ENCODE peak calls at places on chromosomes 5 and 9, in nine cellular contexts. H is chondrocyte; N is activated CD8-positive, alpha-beta T cell treated with anti-CD3 and anti-CD28 coated beads for 36 hours; F is CD4-positive, alpha-beta T cell; K is astrocyte of the spinal cord; Y is tibial artery; Q is HFFc6; D is IMR-90; B is mucosa of descending colon. O is an unnamed sample.

GRCh38 chr5:41246376-41246775 is 33.0 kb upstream of the C6 start:
- DNase-seq in H (no peak), N (no peak), F (no peak), K (peak; percentile 93), Y (no peak), Q (peak; percentile 42), D (peak; percentile 96), B (no peak), O (no peak)

GRCh38 chr9:108180511-108180910 is 675.3 kb downstream of the ACTL7B start:
- DNase-seq in H (no peak), N (no peak), F (no peak), K (peak; percentile 5), Y (peak; percentile 24), Q (no peak), D (no peak), B (no peak), O (no peak)

GRCh38 chr5:148511832-148512347 is 128.1 kb downstream of the FBXO38 start:
- DNase-seq in H (no peak), N (no peak), F (no peak), K (no peak), Y (no peak), Q (no peak), D (no peak), B (no peak), O (no peak)

GRCh38 chr5:163585206-163585605 is 79.8 kb downstream of the MAT2B start:
- DNase-seq in H (no peak), N (no peak), F (no peak), K (peak; percentile 75), Y (no peak), Q (peak; percentile 62), D (peak; percentile 95), B (no peak), O (no peak)

GRCh38 chr5:92402045-92402444 is 1018.9 kb upstream of the ARRDC3 start:
- DNase-seq in H (no peak), N (no peak), F (no peak), K (peak; percentile 58), Y (no peak), Q (peak; percentile 44), D (peak; percentile 62), B (no peak), O (no peak)

GRCh38 chr5:51806677-51807076 is 423.4 kb downstream of the ISL1 start:
- DNase-seq in H (no peak), N (no peak), F (no peak), K (no peak), Y (no peak), Q (no peak), D (no peak), B (no peak), O (no peak)

GRCh38 chr5:107673368-107674136 is 2.8 kb upstream of the EFNA5 start:
- DNase-seq in H (no peak), N (peak; percentile 85), F (peak; percentile 51), K (peak; percentile 92), Y (peak; percentile 85), Q (peak; percentile 75), D (peak; percentile 87), B (peak; percentile 91), O (peak; percentile 76)

GRCh38 chr9:34562136-34562745 is 27.3 kb downstream of the CNTFR start:
- DNase-seq in H (no peak), N (peak; percentile 64), F (no peak), K (no peak), Y (no peak), Q (no peak), D (no peak), B (peak; percentile 61), O (no peak)

GRCh38 chr5:130279386-130279785 is 375.1 kb downstream of the CHSY3 start:
- DNase-seq in H (no peak), N (no peak), F (no peak), K (peak; percentile 26), Y (no peak), Q (no peak), D (no peak), B (no peak), O (no peak)

GRCh38 chr5:154364845-154365244 is 81.0 kb upstream of the SAP30L start:
- DNase-seq in H (no peak), N (no peak), F (no peak), K (no peak), Y (no peak), Q (no peak), D (no peak), B (no peak), O (no peak)

GRCh38 chr5:167820266-167820988 is 471.0 kb upstream of the WWC1 start:
- DNase-seq in H (no peak), N (no peak), F (no peak), K (peak; percentile 41), Y (no peak), Q (no peak), D (no peak), B (no peak), O (no peak)

GRCh38 chr5:102959055-102959454 is 160.9 kb downstream of the GIN1 start:
- DNase-seq in H (no peak), N (no peak), F (no peak), K (peak; percentile 94), Y (no peak), Q (peak; percentile 98), D (peak; percentile 95), B (no peak), O (no peak)

GRCh38 chr5:98770158-98770910 is 3.1 kb upstream of the RGMB start:
- DNase-seq in H (peak; percentile 77), N (peak; percentile 30), F (peak; percentile 8), K (peak; percentile 80), Y (peak; percentile 68), Q (no peak), D (peak; percentile 66), B (peak; percentile 61), O (peak; percentile 46)

GRCh38 chr9:124297553-124297905 is 39.8 kb downstream of the NEK6 start:
- DNase-seq in H (no peak), N (no peak), F (no peak), K (peak; percentile 95), Y (peak; percentile 63), Q (peak; percentile 90), D (peak; percentile 96), B (no peak), O (no peak)

GRCh38 chr5:123546657-123547056 is 34.7 kb downstream of the CSNK1G3 start:
- DNase-seq in H (no peak), N (no peak), F (no peak), K (no peak), Y (no peak), Q (no peak), D (peak; percentile 17), B (no peak), O (no peak)

GRCh38 chr5:134371834-134372340 is 518 bp downstream of the UBE2B start:
- DNase-seq in H (peak; percentile 87), N (peak; percentile 46), F (peak; percentile 29), K (peak; percentile 35), Y (peak; percentile 61), Q (peak; percentile 5), D (peak; percentile 26), B (peak; percentile 76), O (no peak)

GRCh38 chr5:134370306-134370870 is 981 bp upstream of the UBE2B start:
- DNase-seq in H (no peak), N (no peak), F (no peak), K (no peak), Y (no peak), Q (no peak), D (no peak), B (no peak), O (no peak)

GRCh38 chr5:134370871-134371833 is at the start of gene UBE2B:
- DNase-seq in H (peak; percentile 98), N (peak; percentile 100), F (peak; percentile 97), K (peak; percentile 100), Y (peak; percentile 100), Q (peak; percentile 99), D (peak; percentile 100), B (peak; percentile 97), O (peak; percentile 96)

GRCh38 chr5:134374234-134374633 is 2.9 kb downstream of the UBE2B start:
- DNase-seq in H (no peak), N (peak; percentile 34), F (peak; percentile 21), K (no peak), Y (no peak), Q (no peak), D (no peak), B (no peak), O (no peak)
- TF ChIP-seq CTCF in H (peak; percentile 22), N (no peak), F (no peak), K (peak; percentile 16), Y (no peak), Q (peak; percentile 9), D (peak; percentile 6), B (no peak), O (no peak)

GRCh38 chr9:109855540-109855939 is 75.5 kb downstream of the PALM2AKAP2 start:
- DNase-seq in H (no peak), N (no peak), F (no peak), K (no peak), Y (no peak), Q (no peak), D (no peak), B (no peak), O (no peak)

GRCh38 chr9:109859447-109859846 is 79.4 kb downstream of the PALM2AKAP2 start:
- DNase-seq in H (no peak), N (no peak), F (no peak), K (no peak), Y (no peak), Q (peak; percentile 1), D (no peak), B (no peak), O (no peak)

GRCh38 chr9:109857337-109857736 is 77.3 kb downstream of the PALM2AKAP2 start:
- DNase-seq in H (no peak), N (no peak), F (no peak), K (no peak), Y (no peak), Q (no peak), D (peak; percentile 26), B (no peak), O (no peak)

GRCh38 chr9:109852561-109852960 is 72.6 kb downstream of the PALM2AKAP2 start:
- DNase-seq in H (no peak), N (no peak), F (no peak), K (no peak), Y (no peak), Q (peak; percentile 20), D (no peak), B (no peak), O (no peak)

DNA sequence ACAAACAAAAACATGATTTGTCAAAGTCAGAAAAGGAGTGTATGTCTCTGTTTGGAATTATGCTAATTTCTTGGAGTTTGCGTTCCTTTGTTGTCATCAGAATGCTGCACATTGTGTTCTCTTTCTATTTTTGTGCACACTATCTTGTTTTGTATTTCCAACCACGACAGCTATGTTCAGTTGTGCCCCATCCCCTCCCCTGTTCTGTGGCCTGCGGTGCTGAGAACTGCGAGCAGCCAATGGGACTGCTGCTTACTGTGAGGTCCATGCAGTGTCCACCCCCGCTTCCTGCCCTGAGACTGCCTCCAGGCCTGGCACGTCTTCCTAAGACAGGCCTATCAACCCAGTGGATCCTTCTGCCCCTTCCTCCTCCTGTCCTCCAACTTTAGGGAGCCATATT is 76.8 kb downstream of the PALM2AKAP2 start:
- DNase-seq in H (no peak), N (no peak), F (no peak), K (no peak), Y (peak; percentile 41), Q (no peak), D (peak; percentile 33), B (no peak), O (no peak)
- TF ChIP-seq CTCF in H (no peak), N (no peak), F (no peak), K (no peak), Y (no peak), Q (no peak), D (no peak), B (no peak), O (no peak)

GRCh38 chr5:145947581-145947980 is 11.2 kb downstream of the SH3RF2 start:
- DNase-seq in H (no peak), N (no peak), F (no peak), K (no peak), Y (no peak), Q (no peak), D (no peak), B (no peak), O (no peak)
- TF ChIP-seq CTCF in H (no peak), N (no peak), F (no peak), K (no peak), Y (no peak), Q (no peak), D (no peak), B (no peak), O (no peak)

GRCh38 chr5:68287631-68287975 is 72.0 kb downstream of the PIK3R1 start:
- DNase-seq in H (no peak), N (no peak), F (no peak), K (no peak), Y (no peak), Q (no peak), D (no peak), B (no peak), O (no peak)
- TF ChIP-seq CTCF in H (no peak), N (no peak), F (no peak), K (no peak), Y (no peak), Q (no peak), D (no peak), B (no peak), O (no peak)